ENCODE peak calls at places on chromosomes 7 and 10, in four cellular contexts. Q, G, X and T are unnamed samples.

GRCh38 chr10:13631594-13631993 is 44.8 kb downstream of the PRPF18 start:
- DNase-seq in Q (no peak), X (no peak), G (no peak), T (no peak)

GRCh38 chr7:158602905-158603772 is 15.5 kb upstream of the PTPRN2 start:
- DNase-seq in Q (no peak), G (peak), X (no peak), T (no peak)

GRCh38 chr7:144854839-144855424 is 19.1 kb upstream of the TPK1 start:
- DNase-seq in X (no peak), Q (no peak), G (no peak), T (peak)

GRCh38 chr7:106583706-106584690 is 77.0 kb downstream of the CCDC71L start:
- DNase-seq in X (no peak), G (no peak), Q (no peak), T (no peak)

GRCh38 chr10:124683816-124684215 is 60.4 kb downstream of the FAM53B start:
- DNase-seq in G (no peak), X (no peak), Q (no peak), T (no peak)

GRCh38 chr7:15780271-15780670 is 93.8 kb upstream of the MEOX2 start:
- DNase-seq in X (no peak), G (peak), Q (no peak), T (no peak)

GRCh38 chr10:72097448-72098300 is 9.3 kb upstream of the SPOCK2 start:
- DNase-seq in X (no peak), G (peak), Q (no peak), T (no peak)

GRCh38 chr7:1674161-1675035 is 4.3 kb downstream of the ELFN1 start:
- DNase-seq in G (no peak), Q (no peak), X (peak), T (no peak)

GRCh38 chr10:48541144-48541795 is 63.6 kb downstream of the ARHGAP22 start:
- DNase-seq in Q (no peak), G (no peak), X (no peak), T (no peak)

GRCh38 chr7:34115503-34115902 is 210.2 kb downstream of the BMPER start:
- DNase-seq in X (no peak), G (no peak), Q (no peak), T (no peak)

GRCh38 chr7:42495251-42495650 is 258.2 kb upstream of the GLI3 start:
- DNase-seq in Q (no peak), G (no peak), X (no peak), T (no peak)

GRCh38 chr10:69704231-69704630 is 74.2 kb downstream of the FAM241B start:
- DNase-seq in G (no peak), Q (no peak), X (no peak), T (no peak)

GRCh38 chr7:108503112-108504026 is 22.6 kb downstream of the PNPLA8 start:
- DNase-seq in Q (no peak), X (no peak), G (no peak), T (no peak)